ENCODE peak calls at places on chromosomes 3 and 15, in six cellular contexts. L is foreskin fibroblast, B is tibial artery, W is fibroblast of mammary gland, H is endothelial cell of umbilical vein, X is pancreas. J is an unnamed sample.

GRCh38 chr3:58471025-58471887 is 20.6 kb upstream of the KCTD6 start:
- DNase-seq in L (peak), B (no peak), W (peak), H (peak), X (no peak), J (peak)

GRCh38 chr15:59892995-59893394 is 111.1 kb upstream of the FOXB1 start:
- DNase-seq in L (no peak), B (no peak), W (peak), H (no peak), X (no peak), J (no peak)

GRCh38 chr15:79049416-79049815 is 41.2 kb downstream of the RASGRF1 start:
- DNase-seq in L (no peak), B (no peak), W (no peak), H (no peak), X (no peak), J (no peak)

GRCh38 chr15:41789237-41789636 is 15.0 kb downstream of the MAPKBP1 start:
- DNase-seq in L (no peak), B (no peak), W (no peak), H (no peak), X (no peak), J (no peak)

GRCh38 chr3:144241381-144241780 is 269.8 kb downstream of the DIPK2A start:
- DNase-seq in L (no peak), B (no peak), W (no peak), H (no peak), X (no peak), J (no peak)

GRCh38 chr15:50256188-50257041 is 9.1 kb downstream of the HDC start:
- DNase-seq in L (peak), B (no peak), W (peak), H (no peak), X (no peak), J (no peak)

GRCh38 chr15:47951761-47952160 is 169.0 kb upstream of the SLC24A5 start:
- DNase-seq in L (no peak), B (no peak), W (no peak), H (no peak), X (no peak), J (no peak)

GRCh38 chr3:53084310-53085001 is 38.6 kb upstream of the SFMBT1 start:
- DNase-seq in L (peak), B (no peak), W (peak), H (no peak), X (peak), J (no peak)

GRCh38 chr3:105526349-105527111 is 159.8 kb downstream of the ALCAM start:
- DNase-seq in L (peak), B (no peak), W (peak), H (no peak), X (no peak), J (no peak)

GRCh38 chr3:106823706-106824105 is 553.5 kb upstream of the CCDC54 start:
- DNase-seq in L (no peak), B (no peak), W (no peak), H (no peak), X (no peak), J (no peak)

GRCh38 chr3:46489875-46490274 is 7.9 kb upstream of the RTP3 start:
- DNase-seq in L (peak), B (no peak), W (peak), H (no peak), X (no peak), J (no peak)

GRCh38 chr3:146640955-146641867 is 36.1 kb upstream of the PLSCR5 start:
- DNase-seq in L (peak), B (no peak), W (peak), H (peak), X (no peak), J (no peak)

GRCh38 chr3:16724487-16724886 is 119.3 kb upstream of the DAZL start:
- DNase-seq in L (no peak), B (no peak), W (no peak), H (no peak), X (no peak), J (no peak)

GRCh38 chr15:77446840-77447390 is 26.2 kb downstream of the HMG20A start:
- DNase-seq in L (no peak), B (no peak), W (no peak), H (no peak), X (no peak), J (no peak)

GRCh38 chr3:56795807-56796185 is 6.0 kb downstream of the ARHGEF3 start:
- DNase-seq in L (no peak), B (no peak), W (no peak), H (no peak), X (no peak), J (no peak)

GRCh38 chr3:186042521-186043202 is 66.2 kb downstream of the ETV5 start:
- DNase-seq in L (no peak), B (no peak), W (no peak), H (no peak), X (no peak), J (no peak)

GRCh38 chr3:37181766-37182165 is 7.4 kb upstream of the LRRFIP2 start:
- DNase-seq in L (no peak), B (no peak), W (peak), H (no peak), X (no peak), J (no peak)

GRCh38 chr3:31009881-31010280 is 115.4 kb upstream of the GADL1 start:
- DNase-seq in L (no peak), B (no peak), W (no peak), H (no peak), X (no peak), J (no peak)

GRCh38 chr3:160126761-160127160 is 98.5 kb upstream of the C3orf80 start:
- DNase-seq in L (no peak), B (no peak), W (no peak), H (no peak), X (no peak), J (no peak)

GRCh38 chr3:114447545-114447944 is 153.7 kb downstream of the TIGIT start:
- DNase-seq in L (no peak), B (no peak), W (peak), H (no peak), X (no peak), J (no peak)

GRCh38 chr15:55897560-55898336 is 95.7 kb downstream of the NEDD4 start:
- DNase-seq in L (peak), B (peak), W (peak), H (peak), X (peak), J (peak)

GRCh38 chr3:128011140-128011539 is 41.1 kb upstream of the SEC61A1 start:
- DNase-seq in L (no peak), B (no peak), W (peak), H (no peak), X (peak), J (no peak)

GRCh38 chr15:92655178-92655995 is at the start of gene FAM174B:
- DNase-seq in L (no peak), B (no peak), W (peak), H (peak), X (peak), J (no peak)

GRCh38 chr3:154176036-154176435 is 54.8 kb downstream of the ARHGEF26 start:
- DNase-seq in L (no peak), B (no peak), W (no peak), H (no peak), X (no peak), J (no peak)

GRCh38 chr15:90839187-90840071 is 29.0 kb upstream of the FURIN start:
- DNase-seq in L (no peak), B (no peak), W (no peak), H (no peak), X (no peak), J (no peak)

GRCh38 chr15:49622561-49622960 is 1.7 kb downstream of the DTWD1 start:
- DNase-seq in L (no peak), B (no peak), W (peak), H (no peak), X (no peak), J (no peak)

GRCh38 chr15:59699810-59700431 is 10.8 kb upstream of the BNIP2 start:
- DNase-seq in L (no peak), B (no peak), W (peak), H (peak), X (no peak), J (no peak)

GRCh38 chr15:92062505-92062904 is 209.0 kb downstream of the SLCO3A1 start:
- DNase-seq in L (no peak), B (no peak), W (no peak), H (no peak), X (no peak), J (no peak)

GRCh38 chr15:48592221-48592731 is 53.2 kb downstream of the FBN1 start:
- DNase-seq in L (peak), B (no peak), W (peak), H (peak), X (no peak), J (no peak)

GRCh38 chr3:178022599-178022998 is 513.6 kb upstream of the KCNMB2 start:
- DNase-seq in L (no peak), B (no peak), W (peak), H (no peak), X (no peak), J (no peak)

GRCh38 chr3:172272699-172273098 is 175.6 kb downstream of the GHSR start:
- DNase-seq in L (peak), B (no peak), W (peak), H (no peak), X (no peak), J (no peak)

GRCh38 chr3:54951405-54951804 is 23.5 kb upstream of the LRTM1 start:
- DNase-seq in L (peak), B (peak), W (peak), H (no peak), X (peak), J (peak)

GRCh38 chr3:60240558-60240957 is 1010.7 kb downstream of the FHIT start:
- DNase-seq in L (no peak), B (no peak), W (no peak), H (no peak), X (no peak), J (no peak)

GRCh38 chr3:149969110-149969944 is 1.4 kb downstream of the PFN2 start:
- DNase-seq in L (peak), B (peak), W (peak), H (peak), X (no peak), J (peak)

GRCh38 chr3:194069421-194070219 is 66.3 kb upstream of the HES1 start:
- DNase-seq in L (peak), B (no peak), W (peak), H (peak), X (no peak), J (no peak)

GRCh38 chr3:7977245-7978103 is 524.1 kb upstream of the LMCD1 start:
- DNase-seq in L (no peak), B (no peak), W (peak), H (no peak), X (no peak), J (no peak)

GRCh38 chr3:43155464-43156121 is 49.7 kb upstream of the POMGNT2 start:
- DNase-seq in L (peak), B (peak), W (peak), H (peak), X (peak), J (peak)

GRCh38 chr3:160296591-160296990 is 71.4 kb downstream of the C3orf80 start:
- DNase-seq in L (peak), B (no peak), W (peak), H (no peak), X (no peak), J (no peak)

DNA sequence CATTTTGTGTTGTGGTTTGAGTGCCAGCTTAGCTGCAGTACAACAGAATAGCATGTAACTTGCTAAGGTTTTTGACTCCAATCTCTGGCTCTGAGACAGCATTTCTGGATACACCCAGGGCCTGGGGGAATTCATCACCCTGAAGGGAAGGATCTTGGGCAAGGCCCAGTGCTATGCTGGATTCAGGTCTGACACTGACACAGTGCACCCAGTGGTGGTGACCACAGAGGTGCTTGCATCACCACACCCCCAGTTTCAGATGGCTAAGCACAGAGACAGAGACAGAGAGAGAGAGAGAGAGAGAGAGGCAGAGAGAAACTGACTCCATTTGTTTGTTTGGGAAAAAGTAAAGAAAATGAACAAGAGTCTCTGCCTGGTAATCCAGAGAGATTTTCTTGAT is 74.1 kb upstream of the KBTBD8 start:
- DNase-seq in L (no peak), B (no peak), W (no peak), H (no peak), X (no peak), J (no peak)
- H3K4me3 ChIP-seq in L (no peak), B (no peak), W (no peak), H (no peak), X (no peak), J (no peak)

GRCh38 chr15:75620776-75621536 is 4.6 kb downstream of the SNUPN start:
- DNase-seq in L (peak), B (peak), W (peak), H (peak), X (no peak), J (peak)
- TF ChIP-seq CTCF in L (no peak), B (peak), W (peak), H (no peak), X (no peak), J (no peak)

DNA sequence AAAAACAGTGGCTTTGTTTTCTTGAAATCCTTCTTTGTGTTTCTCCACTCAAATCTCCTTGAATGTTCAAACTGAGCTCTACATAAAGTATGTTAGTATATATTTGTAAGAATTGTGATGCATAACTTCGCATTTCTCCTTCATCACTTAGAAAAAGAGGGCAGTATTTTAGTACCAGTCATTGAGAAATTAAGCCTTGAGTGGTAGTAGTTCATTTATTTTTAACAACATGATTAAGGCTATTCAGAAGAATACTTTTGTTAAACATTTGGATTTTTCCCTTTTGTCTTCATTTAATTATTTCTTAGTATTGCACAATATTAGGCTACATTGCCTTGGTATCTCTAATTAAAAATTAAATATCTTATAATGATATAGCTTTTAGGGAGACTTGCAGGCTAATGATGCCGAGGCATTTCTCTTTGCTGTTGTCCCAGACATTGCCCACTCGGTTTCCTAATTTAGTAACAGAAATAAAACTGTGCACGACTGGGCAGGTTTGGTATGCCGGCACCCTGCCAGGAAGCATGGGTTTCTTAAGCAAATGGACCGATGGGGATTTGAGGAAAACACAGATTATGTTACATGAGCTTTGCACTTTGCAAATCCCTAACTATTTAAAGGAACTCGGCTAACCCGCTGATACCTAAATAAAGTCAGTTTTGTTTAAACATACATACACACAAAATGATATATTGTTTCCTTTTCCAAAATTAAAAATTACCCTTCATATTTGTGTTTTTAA is 54.7 kb downstream of the LRRC28 start:
- DNase-seq in L (peak), B (peak), W (peak), H (peak), X (peak), J (peak)
- H3K4me3 ChIP-seq in L (no peak), B (peak), W (no peak), H (no peak), X (no peak), J (no peak)

DNA sequence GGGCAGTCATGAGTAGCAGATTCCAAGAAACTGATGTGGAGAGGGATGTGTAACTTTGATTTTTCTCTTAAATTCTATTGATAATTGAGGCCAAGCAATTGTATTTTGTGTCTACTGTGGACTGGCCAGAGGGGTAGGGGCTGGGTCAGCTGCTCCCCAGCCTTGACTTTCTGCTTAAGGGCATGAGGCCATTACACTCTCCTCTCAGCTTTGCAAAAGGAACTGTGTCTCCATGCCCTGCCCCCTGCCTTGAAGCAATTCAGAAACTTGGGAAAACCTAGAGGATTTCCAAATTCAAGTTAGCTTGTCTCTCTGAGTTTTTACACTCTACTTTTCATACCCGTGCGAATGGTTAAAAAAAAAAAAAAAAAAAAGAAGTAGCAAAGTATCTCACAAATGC is 38.6 kb downstream of the ONECUT1 start:
- DNase-seq in L (no peak), B (no peak), W (no peak), H (no peak), X (no peak), J (no peak)
- TF ChIP-seq CTCF in L (no peak), B (no peak), W (no peak), H (no peak), X (no peak), J (no peak)

GRCh38 chr3:11096266-11097135 is 57.8 kb upstream of the HRH1 start:
- DNase-seq in L (peak), B (peak), W (peak), H (peak), X (no peak), J (no peak)
- H3K4me3 ChIP-seq in L (peak), B (peak), W (peak), H (no peak), X (no peak), J (peak)

GRCh38 chr3:27080126-27080525 is 289.1 kb downstream of the NEK10 start:
- DNase-seq in L (no peak), B (no peak), W (peak), H (no peak), X (no peak), J (no peak)

GRCh38 chr3:27078246-27078913 is 290.8 kb downstream of the NEK10 start:
- DNase-seq in L (no peak), B (no peak), W (no peak), H (no peak), X (no peak), J (no peak)

GRCh38 chr3:27079427-27080105 is 289.6 kb downstream of the NEK10 start:
- DNase-seq in L (peak), B (no peak), W (peak), H (peak), X (no peak), J (no peak)

GRCh38 chr3:27085849-27086248 is 283.3 kb downstream of the NEK10 start:
- DNase-seq in L (no peak), B (no peak), W (no peak), H (no peak), X (no peak), J (no peak)

DNA sequence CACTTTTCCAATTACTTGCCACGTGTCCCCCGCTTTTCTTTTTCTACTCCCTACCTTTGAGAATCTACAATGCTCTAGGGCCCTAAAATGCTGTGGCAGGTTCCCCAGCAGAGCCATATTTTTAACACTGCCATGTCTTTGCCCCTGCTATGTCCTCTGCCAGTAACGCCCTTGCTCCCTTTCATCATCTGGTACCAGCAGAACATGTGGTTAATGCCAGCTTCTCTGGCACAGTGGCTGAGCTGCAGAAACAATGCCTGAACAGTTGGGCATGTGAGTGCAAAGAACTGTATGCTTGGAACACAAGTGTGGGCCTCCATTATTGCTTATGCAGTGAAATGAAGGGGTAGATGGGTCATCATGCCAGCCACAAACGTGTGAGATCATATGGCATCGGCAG is 287.6 kb downstream of the NEK10 start:
- DNase-seq in L (no peak), B (no peak), W (no peak), H (no peak), X (no peak), J (no peak)
- TF ChIP-seq CTCF in L (no peak), B (no peak), W (no peak), H (no peak), X (no peak), J (no peak)

GRCh38 chr3:142963266-142964149 is at the start of gene PAQR9:
- DNase-seq in L (no peak), B (no peak), W (no peak), H (no peak), X (peak), J (no peak)
- H3K4me3 ChIP-seq in L (peak), B (peak), W (peak), H (peak), X (peak), J (peak)

GRCh38 chr3:183823963-183824362 is 1.4 kb downstream of the MAP6D1 start:
- DNase-seq in L (no peak), B (no peak), W (no peak), H (no peak), X (no peak), J (no peak)

GRCh38 chr3:183826448-183826847 is 1.1 kb upstream of the MAP6D1 start:
- DNase-seq in L (no peak), B (no peak), W (no peak), H (no peak), X (peak), J (peak)

GRCh38 chr3:183826854-183827253 is 1.5 kb upstream of the MAP6D1 start:
- DNase-seq in L (no peak), B (no peak), W (no peak), H (no peak), X (no peak), J (no peak)

GRCh38 chr3:183824761-183825379 is 507 bp downstream of the MAP6D1 start:
- DNase-seq in L (no peak), B (no peak), W (no peak), H (peak), X (peak), J (no peak)

GRCh38 chr3:183825380-183826161 is at the start of gene MAP6D1:
- DNase-seq in L (peak), B (no peak), W (peak), H (peak), X (peak), J (peak)
- TF ChIP-seq CTCF in L (peak), B (no peak), W (no peak), H (peak), X (no peak), J (peak)

J was measured in gastrocnemius medialis.